ENCODE peak calls at places on chromosomes 3 and 15, in six cellular contexts. One of them, this sample, is unnamed. For H3K4me1 and H3K36me3, the result is how much of the 10 kb centered on the place peaks cover.

GRCh38 chr3:139629033-139629432 is 48.7 kb downstream of the NMNAT3 start:
- DNase-seq in heart left ventricle: no peak
- DNase-seq in aorta: no peak
- DNase-seq in Caco-2: peak
- DNase-seq in esophagus squamous epithelium: no peak
- DNase-seq in PC-9: peak
- DNase-seq in this sample: no peak

GRCh38 chr15:76223521-76223920 is 87.7 kb downstream of the ETFA start:
- DNase-seq in heart left ventricle: no peak
- DNase-seq in aorta: no peak
- DNase-seq in Caco-2: no peak
- DNase-seq in esophagus squamous epithelium: no peak
- DNase-seq in PC-9: no peak
- DNase-seq in this sample: no peak

GRCh38 chr3:10964537-10965167 is 27.9 kb upstream of the SLC6A1 start:
- DNase-seq in heart left ventricle: no peak
- DNase-seq in aorta: no peak
- DNase-seq in Caco-2: no peak
- DNase-seq in esophagus squamous epithelium: no peak
- DNase-seq in PC-9: peak
- DNase-seq in this sample: peak

GRCh38 chr3:152964901-152965609 is 130.1 kb downstream of the P2RY1 start:
- DNase-seq in heart left ventricle: no peak
- DNase-seq in aorta: no peak
- DNase-seq in Caco-2: no peak
- DNase-seq in esophagus squamous epithelium: no peak
- DNase-seq in PC-9: no peak
- DNase-seq in this sample: no peak

GRCh38 chr3:66370179-66370578 is 130.6 kb downstream of the LRIG1 start:
- DNase-seq in heart left ventricle: peak
- DNase-seq in aorta: no peak
- DNase-seq in Caco-2: no peak
- DNase-seq in esophagus squamous epithelium: no peak
- DNase-seq in PC-9: no peak
- DNase-seq in this sample: no peak

GRCh38 chr3:134795776-134796312 is 784 bp downstream of the EPHB1 start:
- DNase-seq in heart left ventricle: no peak
- DNase-seq in aorta: no peak
- DNase-seq in Caco-2: no peak
- DNase-seq in esophagus squamous epithelium: no peak
- DNase-seq in PC-9: no peak
- DNase-seq in this sample: peak

GRCh38 chr3:55235416-55235815 is 251.7 kb downstream of the WNT5A start:
- DNase-seq in heart left ventricle: no peak
- DNase-seq in aorta: no peak
- DNase-seq in Caco-2: no peak
- DNase-seq in esophagus squamous epithelium: no peak
- DNase-seq in PC-9: no peak
- DNase-seq in this sample: no peak

GRCh38 chr15:29128671-29129070 is 141.0 kb downstream of the NSMCE3 start:
- DNase-seq in heart left ventricle: peak
- DNase-seq in aorta: peak
- DNase-seq in Caco-2: no peak
- DNase-seq in esophagus squamous epithelium: no peak
- DNase-seq in PC-9: no peak
- DNase-seq in this sample: no peak

GRCh38 chr15:73540161-73540560 is 93.0 kb downstream of the NPTN start:
- DNase-seq in heart left ventricle: no peak
- DNase-seq in aorta: no peak
- DNase-seq in Caco-2: no peak
- DNase-seq in esophagus squamous epithelium: no peak
- DNase-seq in PC-9: no peak
- DNase-seq in this sample: no peak

GRCh38 chr15:73683624-73684536 is at the start of gene CD276:
- DNase-seq in heart left ventricle: peak
- DNase-seq in aorta: peak
- DNase-seq in Caco-2: peak
- DNase-seq in esophagus squamous epithelium: no peak
- DNase-seq in PC-9: peak
- DNase-seq in this sample: peak

GRCh38 chr15:101219441-101219840 is 32.4 kb downstream of the CHSY1 start:
- DNase-seq in heart left ventricle: no peak
- DNase-seq in aorta: no peak
- DNase-seq in Caco-2: no peak
- DNase-seq in esophagus squamous epithelium: no peak
- DNase-seq in PC-9: no peak
- DNase-seq in this sample: no peak

GRCh38 chr15:73286356-73286755 is 82.4 kb downstream of the HCN4 start:
- DNase-seq in heart left ventricle: no peak
- DNase-seq in aorta: no peak
- DNase-seq in Caco-2: no peak
- DNase-seq in esophagus squamous epithelium: no peak
- DNase-seq in PC-9: no peak
- DNase-seq in this sample: peak

GRCh38 chr3:78516937-78517336 is 1250.9 kb downstream of the ROBO1 start:
- DNase-seq in heart left ventricle: no peak
- DNase-seq in aorta: no peak
- DNase-seq in Caco-2: no peak
- DNase-seq in esophagus squamous epithelium: no peak
- DNase-seq in PC-9: no peak
- DNase-seq in this sample: no peak

GRCh38 chr3:42556089-42556632 is 25.6 kb downstream of the SEC22C start:
- DNase-seq in heart left ventricle: no peak
- DNase-seq in aorta: no peak
- DNase-seq in Caco-2: no peak
- DNase-seq in esophagus squamous epithelium: no peak
- DNase-seq in PC-9: no peak
- DNase-seq in this sample: no peak

GRCh38 chr3:48502728-48503168 is 1.2 kb downstream of the SHISA5 start:
- DNase-seq in heart left ventricle: peak
- DNase-seq in aorta: peak
- DNase-seq in Caco-2: no peak
- DNase-seq in esophagus squamous epithelium: no peak
- DNase-seq in PC-9: no peak
- DNase-seq in this sample: no peak

GRCh38 chr3:17912011-17912760 is 169.8 kb upstream of the TBC1D5 start:
- DNase-seq in heart left ventricle: no peak
- DNase-seq in aorta: no peak
- DNase-seq in Caco-2: no peak
- DNase-seq in esophagus squamous epithelium: no peak
- DNase-seq in PC-9: no peak
- DNase-seq in this sample: no peak

GRCh38 chr3:9820944-9821343 is 10.9 kb downstream of the TTLL3 start:
- DNase-seq in heart left ventricle: peak
- DNase-seq in aorta: no peak
- DNase-seq in Caco-2: no peak
- DNase-seq in esophagus squamous epithelium: no peak
- DNase-seq in PC-9: no peak
- DNase-seq in this sample: peak

GRCh38 chr15:70321106-70321809 is 223.5 kb upstream of the TLE3 start:
- DNase-seq in heart left ventricle: no peak
- DNase-seq in aorta: peak
- DNase-seq in Caco-2: no peak
- DNase-seq in esophagus squamous epithelium: no peak
- DNase-seq in PC-9: no peak
- DNase-seq in this sample: no peak

GRCh38 chr3:140363801-140364200 is 314.1 kb upstream of the TRIM42 start:
- DNase-seq in heart left ventricle: peak
- DNase-seq in aorta: no peak
- DNase-seq in Caco-2: no peak
- DNase-seq in esophagus squamous epithelium: no peak
- DNase-seq in PC-9: peak
- DNase-seq in this sample: peak

GRCh38 chr3:181724432-181724740 is 12.7 kb downstream of the SOX2 start:
- DNase-seq in heart left ventricle: no peak
- DNase-seq in aorta: no peak
- DNase-seq in Caco-2: no peak
- DNase-seq in esophagus squamous epithelium: no peak
- DNase-seq in PC-9: no peak
- DNase-seq in this sample: no peak

GRCh38 chr15:58568157-58568571 is 136.4 kb downstream of the LIPC start:
- DNase-seq in heart left ventricle: peak
- DNase-seq in aorta: peak
- DNase-seq in Caco-2: no peak
- DNase-seq in esophagus squamous epithelium: no peak
- DNase-seq in PC-9: peak
- DNase-seq in this sample: no peak

GRCh38 chr3:112011376-112011940 is 12.7 kb downstream of the TAGLN3 start:
- DNase-seq in heart left ventricle: no peak
- DNase-seq in aorta: no peak
- DNase-seq in Caco-2: no peak
- DNase-seq in esophagus squamous epithelium: no peak
- DNase-seq in PC-9: no peak
- DNase-seq in this sample: no peak

GRCh38 chr3:42712716-42713372 is 10.2 kb upstream of the HHATL start:
- DNase-seq in heart left ventricle: no peak
- DNase-seq in aorta: no peak
- DNase-seq in Caco-2: peak
- DNase-seq in esophagus squamous epithelium: no peak
- DNase-seq in PC-9: no peak
- DNase-seq in this sample: no peak

GRCh38 chr3:31278532-31278931 is 254.2 kb upstream of the STT3B start:
- DNase-seq in heart left ventricle: no peak
- DNase-seq in aorta: no peak
- DNase-seq in Caco-2: no peak
- DNase-seq in esophagus squamous epithelium: no peak
- DNase-seq in PC-9: no peak
- DNase-seq in this sample: no peak

GRCh38 chr3:113141543-113141942 is 69.8 kb upstream of the BOC start:
- DNase-seq in heart left ventricle: no peak
- DNase-seq in aorta: no peak
- DNase-seq in Caco-2: no peak
- DNase-seq in esophagus squamous epithelium: no peak
- DNase-seq in PC-9: no peak
- DNase-seq in this sample: no peak

GRCh38 chr3:141646760-141647561 is 91.1 kb upstream of the RNF7 start:
- DNase-seq in heart left ventricle: peak
- DNase-seq in aorta: peak
- DNase-seq in Caco-2: peak
- DNase-seq in esophagus squamous epithelium: no peak
- DNase-seq in PC-9: peak
- DNase-seq in this sample: peak

DNA sequence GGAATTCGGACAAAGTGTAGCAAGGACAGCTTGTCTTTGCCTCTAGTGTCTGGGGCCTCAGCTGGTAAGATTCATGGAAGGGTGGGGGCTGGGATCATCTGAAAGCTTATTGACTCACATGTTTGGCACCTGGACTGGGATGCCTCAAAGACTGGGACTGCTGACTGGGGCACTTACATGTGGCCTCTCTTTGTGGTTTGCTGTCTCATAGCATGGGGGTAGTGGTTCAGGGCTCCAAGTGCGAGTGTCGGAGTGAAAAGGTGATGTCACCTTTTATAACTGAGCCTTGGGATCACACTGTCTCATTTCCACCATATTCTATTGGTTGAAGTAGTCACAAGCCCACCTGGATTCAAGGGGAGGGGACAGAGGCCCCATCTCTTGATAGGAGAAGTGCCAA is 6.8 kb downstream of the MFSD1 start:
- DNase-seq in heart left ventricle: no peak
- DNase-seq in aorta: no peak
- DNase-seq in Caco-2: no peak
- DNase-seq in esophagus squamous epithelium: no peak
- DNase-seq in PC-9: no peak
- DNase-seq in this sample: no peak
- H3K4me1 ChIP-seq in heart left ventricle: under half
- H3K4me1 ChIP-seq in aorta: under half
- H3K4me1 ChIP-seq in Caco-2: under half
- H3K4me1 ChIP-seq in esophagus squamous epithelium: under half
- H3K4me1 ChIP-seq in PC-9: under half
- H3K4me1 ChIP-seq in this sample: under half

GRCh38 chr3:32819086-32819450 is 1.3 kb downstream of the TRIM71 start:
- DNase-seq in heart left ventricle: no peak
- DNase-seq in aorta: no peak
- DNase-seq in Caco-2: no peak
- DNase-seq in esophagus squamous epithelium: no peak
- DNase-seq in PC-9: no peak
- DNase-seq in this sample: no peak

GRCh38 chr3:32817195-32817560 is 619 bp upstream of the TRIM71 start:
- DNase-seq in heart left ventricle: no peak
- DNase-seq in aorta: no peak
- DNase-seq in Caco-2: no peak
- DNase-seq in esophagus squamous epithelium: no peak
- DNase-seq in PC-9: no peak
- DNase-seq in this sample: no peak

GRCh38 chr3:32819581-32820348 is 2.0 kb downstream of the TRIM71 start:
- DNase-seq in heart left ventricle: no peak
- DNase-seq in aorta: no peak
- DNase-seq in Caco-2: peak
- DNase-seq in esophagus squamous epithelium: no peak
- DNase-seq in PC-9: no peak
- DNase-seq in this sample: no peak

GRCh38 chr3:32817561-32818430 is at the start of gene TRIM71:
- DNase-seq in heart left ventricle: no peak
- DNase-seq in aorta: no peak
- DNase-seq in Caco-2: peak
- DNase-seq in esophagus squamous epithelium: no peak
- DNase-seq in PC-9: no peak
- DNase-seq in this sample: peak

DNA sequence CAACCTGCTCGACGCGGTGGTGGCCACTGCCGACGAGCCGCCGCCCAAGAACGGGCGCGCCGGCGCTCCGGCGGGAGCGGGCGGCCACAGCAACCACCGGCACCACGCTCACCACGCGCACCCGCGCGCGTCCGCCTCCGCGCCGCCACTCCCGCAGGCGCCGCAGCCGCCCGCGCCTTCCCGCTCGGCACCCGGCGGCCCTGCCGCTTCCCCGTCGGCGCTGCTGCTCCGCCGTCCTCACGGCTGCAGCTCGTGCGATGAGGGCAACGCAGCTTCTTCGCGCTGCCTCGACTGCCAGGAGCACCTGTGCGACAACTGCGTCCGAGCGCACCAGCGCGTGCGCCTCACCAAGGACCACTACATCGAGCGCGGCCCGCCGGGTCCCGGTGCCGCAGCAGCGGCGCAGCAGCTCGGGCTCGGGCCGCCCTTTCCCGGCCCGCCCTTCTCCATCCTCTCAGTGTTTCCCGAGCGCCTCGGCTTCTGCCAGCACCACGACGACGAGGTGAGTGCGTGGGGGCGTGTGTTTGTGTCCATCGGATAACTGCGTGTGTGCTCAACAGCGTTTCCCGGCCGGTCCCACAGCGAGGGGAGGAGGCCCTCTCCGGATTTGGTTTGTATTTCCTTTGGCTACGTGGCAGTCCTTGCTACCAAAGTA is 761 bp downstream of the TRIM71 start:
- DNase-seq in heart left ventricle: no peak
- DNase-seq in aorta: no peak
- DNase-seq in Caco-2: no peak
- DNase-seq in esophagus squamous epithelium: no peak
- DNase-seq in PC-9: no peak
- DNase-seq in this sample: no peak
- H3K36me3 ChIP-seq in heart left ventricle: under half
- H3K36me3 ChIP-seq in aorta: under half
- H3K36me3 ChIP-seq in Caco-2: under half
- H3K36me3 ChIP-seq in esophagus squamous epithelium: under half
- H3K36me3 ChIP-seq in PC-9: under half
- H3K36me3 ChIP-seq in this sample: under half

GRCh38 chr3:81793410-81793809 is 32.0 kb upstream of the GBE1 start:
- DNase-seq in heart left ventricle: no peak
- DNase-seq in aorta: no peak
- DNase-seq in Caco-2: no peak
- DNase-seq in esophagus squamous epithelium: no peak
- DNase-seq in PC-9: no peak
- DNase-seq in this sample: no peak
- H3K4me1 ChIP-seq in heart left ventricle: under half
- H3K4me1 ChIP-seq in aorta: under half
- H3K4me1 ChIP-seq in Caco-2: under half
- H3K4me1 ChIP-seq in esophagus squamous epithelium: under half
- H3K4me1 ChIP-seq in PC-9: under half
- H3K4me1 ChIP-seq in this sample: under half

GRCh38 chr15:38507570-38507969 is 53.6 kb downstream of the FAM98B start:
- DNase-seq in heart left ventricle: no peak
- DNase-seq in aorta: no peak
- DNase-seq in Caco-2: no peak
- DNase-seq in esophagus squamous epithelium: no peak
- DNase-seq in PC-9: no peak
- DNase-seq in this sample: no peak
- H3K36me3 ChIP-seq in heart left ventricle: under half
- H3K36me3 ChIP-seq in aorta: under half
- H3K36me3 ChIP-seq in Caco-2: under half
- H3K36me3 ChIP-seq in esophagus squamous epithelium: half or more
- H3K36me3 ChIP-seq in PC-9: under half
- H3K36me3 ChIP-seq in this sample: under half

This sample was measured in cardiac muscle cell.